ENCODE peak calls at places on chromosomes 6 and 20, in ten cellular contexts. P is fibroblast of lung, L is adipocyte, A is suprapubic skin, V is GM23338, W is right lobe of liver, Q is ascending aorta, H is iPS DF 6.9, G is foreskin fibroblast, Z is AG10803. S is an unnamed sample.

GRCh38 chr6:112443666-112444065 is 96.5 kb downstream of the RFPL4B start:
- DNase-seq in P (peak), L (peak), A (peak), V (no peak), W (no peak), Q (peak), H (no peak), G (peak), Z (peak), S (no peak)

GRCh38 chr6:147508871-147509608 is 550 bp downstream of the SAMD5 start:
- DNase-seq in P (no peak), L (peak), A (no peak), V (peak), W (peak), Q (no peak), H (no peak), G (no peak), Z (no peak), S (no peak)

GRCh38 chr6:33198853-33199436 is 1.5 kb downstream of the RXRB start:
- DNase-seq in P (no peak), L (no peak), A (no peak), V (no peak), W (no peak), Q (no peak), H (no peak), G (no peak), Z (no peak), S (no peak)

GRCh38 chr6:117550618-117551242 is 51.6 kb downstream of the GOPC start:
- DNase-seq in P (no peak), L (no peak), A (no peak), V (no peak), W (no peak), Q (no peak), H (no peak), G (no peak), Z (no peak), S (no peak)

GRCh38 chr20:51650685-51651134 is 108.2 kb upstream of the NFATC2 start:
- DNase-seq in P (peak), L (peak), A (no peak), V (no peak), W (no peak), Q (no peak), H (no peak), G (peak), Z (peak), S (no peak)

GRCh38 chr6:13273931-13274706 is 54.2 kb downstream of the TBC1D7 start:
- DNase-seq in P (no peak), L (no peak), A (no peak), V (no peak), W (peak), Q (no peak), H (no peak), G (no peak), Z (no peak), S (peak)

GRCh38 chr6:105492706-105493673 is 90.1 kb upstream of the PREP start:
- DNase-seq in P (no peak), L (no peak), A (no peak), V (no peak), W (no peak), Q (no peak), H (no peak), G (peak), Z (no peak), S (no peak)

GRCh38 chr6:150377211-150377781 is 8.5 kb downstream of the IYD start:
- DNase-seq in P (no peak), L (peak), A (no peak), V (peak), W (peak), Q (no peak), H (no peak), G (no peak), Z (peak), S (no peak)

GRCh38 chr20:54102543-54102942 is 32.1 kb upstream of the BCAS1 start:
- DNase-seq in P (no peak), L (no peak), A (no peak), V (no peak), W (no peak), Q (no peak), H (no peak), G (no peak), Z (no peak), S (no peak)

GRCh38 chr6:169846286-169847056 is 95.0 kb downstream of the ERMARD start:
- DNase-seq in P (no peak), L (no peak), A (peak), V (no peak), W (no peak), Q (peak), H (no peak), G (no peak), Z (no peak), S (no peak)

GRCh38 chr20:40798066-40798465 is 109.0 kb upstream of the MAFB start:
- DNase-seq in P (no peak), L (no peak), A (no peak), V (no peak), W (no peak), Q (no peak), H (no peak), G (no peak), Z (no peak), S (no peak)

GRCh38 chr6:151639750-151640149 is 145.9 kb downstream of the CCDC170 start:
- DNase-seq in P (no peak), L (no peak), A (no peak), V (no peak), W (no peak), Q (no peak), H (no peak), G (no peak), Z (no peak), S (no peak)

GRCh38 chr20:23119456-23120216 is 33.5 kb upstream of the CD93 start:
- DNase-seq in P (no peak), L (no peak), A (peak), V (no peak), W (no peak), Q (no peak), H (no peak), G (no peak), Z (no peak), S (no peak)

GRCh38 chr20:20624914-20625313 is 87.5 kb downstream of the RALGAPA2 start:
- DNase-seq in P (no peak), L (no peak), A (no peak), V (no peak), W (no peak), Q (no peak), H (no peak), G (no peak), Z (no peak), S (no peak)

DNA sequence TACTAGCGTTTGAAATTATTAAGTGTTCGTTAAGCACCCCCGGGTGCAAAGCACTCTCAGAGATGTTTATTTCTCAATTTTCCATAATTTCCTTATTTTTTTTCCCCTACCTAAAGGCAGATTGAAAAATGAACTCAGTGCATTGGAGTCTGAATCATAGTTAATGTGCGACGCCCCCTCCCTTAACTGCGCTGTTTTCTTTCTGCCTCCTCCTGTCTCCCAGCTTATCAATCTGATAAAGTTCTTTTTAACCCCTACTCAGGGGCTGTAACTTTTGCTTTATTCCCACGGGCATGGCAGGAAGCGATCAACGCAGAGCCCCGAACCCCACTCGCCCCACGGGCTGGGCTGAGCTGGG is 58.2 kb downstream of the ZNF831 start:
- DNase-seq in P (no peak), L (peak), A (no peak), V (no peak), W (no peak), Q (no peak), H (no peak), G (no peak), Z (no peak), S (no peak)
- H3K4me3 ChIP-seq in P (peak), L (peak), A (peak), V (peak), W (peak), Q (peak), H (peak), G (peak), Z (peak), S (peak)

GRCh38 chr20:47453167-47453782 is 48.4 kb upstream of the NCOA3 start:
- DNase-seq in P (peak), L (peak), A (no peak), V (no peak), W (no peak), Q (peak), H (no peak), G (peak), Z (peak), S (no peak)
- H3K4me3 ChIP-seq in P (no peak), L (peak), A (no peak), V (no peak), W (no peak), Q (no peak), H (no peak), G (no peak), Z (no peak), S (no peak)

GRCh38 chr20:25541676-25542075 is 43.7 kb downstream of the NINL start:
- DNase-seq in P (peak), L (peak), A (no peak), V (no peak), W (no peak), Q (no peak), H (no peak), G (peak), Z (peak), S (no peak)
- H3K4me3 ChIP-seq in P (no peak), L (peak), A (no peak), V (no peak), W (no peak), Q (no peak), H (no peak), G (no peak), Z (no peak), S (no peak)

GRCh38 chr20:38885357-38885756 is 40.9 kb upstream of the FAM83D start:
- DNase-seq in P (no peak), L (no peak), A (no peak), V (no peak), W (no peak), Q (no peak), H (no peak), G (no peak), Z (no peak), S (no peak)
- H3K4me3 ChIP-seq in P (no peak), L (no peak), A (no peak), V (no peak), W (no peak), Q (no peak), H (no peak), G (no peak), Z (no peak), S (no peak)

GRCh38 chr6:143746202-143747119 is 68.7 kb downstream of the PHACTR2 start:
- DNase-seq in P (peak), L (no peak), A (no peak), V (peak), W (no peak), Q (no peak), H (peak), G (no peak), Z (no peak), S (no peak)

GRCh38 chr6:143747347-143747842 is 69.6 kb downstream of the PHACTR2 start:
- DNase-seq in P (no peak), L (no peak), A (no peak), V (peak), W (no peak), Q (no peak), H (no peak), G (no peak), Z (no peak), S (no peak)

GRCh38 chr6:143743256-143744166 is 65.7 kb downstream of the PHACTR2 start:
- DNase-seq in P (peak), L (no peak), A (no peak), V (peak), W (no peak), Q (no peak), H (no peak), G (no peak), Z (peak), S (no peak)

GRCh38 chr6:143744593-143745151 is 66.9 kb downstream of the PHACTR2 start:
- DNase-seq in P (peak), L (no peak), A (no peak), V (no peak), W (no peak), Q (no peak), H (no peak), G (no peak), Z (no peak), S (no peak)

GRCh38 chr6:143745160-143746133 is 67.7 kb downstream of the PHACTR2 start:
- DNase-seq in P (peak), L (peak), A (no peak), V (peak), W (no peak), Q (peak), H (no peak), G (peak), Z (peak), S (no peak)
- H3K4me3 ChIP-seq in P (peak), L (no peak), A (peak), V (no peak), W (no peak), Q (peak), H (no peak), G (peak), Z (peak), S (peak)

DNA sequence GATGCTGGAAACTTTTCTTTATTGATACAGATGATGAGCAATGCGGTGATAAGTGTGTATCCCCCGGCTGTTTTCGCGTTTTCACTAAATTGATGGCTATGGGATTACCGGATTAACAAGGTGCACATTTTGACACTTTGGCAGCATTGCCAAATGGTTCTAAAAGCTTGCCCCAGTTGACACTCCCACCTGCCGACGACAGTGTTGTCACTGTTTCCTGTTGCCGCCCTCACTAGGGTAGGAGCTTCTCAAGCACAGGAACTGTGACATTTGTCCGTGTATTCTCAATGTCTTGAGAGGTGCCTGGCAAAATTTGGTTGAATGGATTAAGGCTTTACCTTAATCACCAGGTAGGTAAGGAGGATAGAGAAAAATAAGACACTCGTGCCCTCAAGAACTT is 9.8 kb upstream of the MAPK13 start:
- DNase-seq in P (no peak), L (no peak), A (peak), V (no peak), W (no peak), Q (peak), H (no peak), G (no peak), Z (no peak), S (peak)
- H3K4me3 ChIP-seq in P (no peak), L (no peak), A (peak), V (no peak), W (no peak), Q (no peak), H (no peak), G (no peak), Z (no peak), S (peak)